ENCODE peak calls at places on chromosome 2, in eight cellular contexts. One of them, this sample, is unnamed.

GRCh38 chr2:159124441-159124911 is 156.0 kb downstream of the TANC1 start:
- DNase-seq in MM.1S: no peak
- DNase-seq in neural progenitor cell: no peak
- DNase-seq in Peyer's patch: no peak
- DNase-seq in coronary artery: no peak
- DNase-seq in transverse colon: peak
- DNase-seq in spleen: no peak
- DNase-seq in prostate gland: no peak
- DNase-seq in this sample: peak

GRCh38 chr2:589551-589950 is 87.7 kb downstream of the TMEM18 start:
- DNase-seq in neural progenitor cell: no peak
- DNase-seq in transverse colon: no peak
- DNase-seq in MM.1S: no peak
- DNase-seq in Peyer's patch: no peak
- DNase-seq in coronary artery: no peak
- DNase-seq in spleen: no peak
- DNase-seq in prostate gland: peak
- DNase-seq in this sample: no peak

GRCh38 chr2:124530203-124530602 is 505.1 kb downstream of the CNTNAP5 start:
- DNase-seq in coronary artery: no peak
- DNase-seq in prostate gland: no peak
- DNase-seq in transverse colon: no peak
- DNase-seq in neural progenitor cell: no peak
- DNase-seq in Peyer's patch: no peak
- DNase-seq in MM.1S: no peak
- DNase-seq in spleen: no peak
- DNase-seq in this sample: no peak

GRCh38 chr2:18516112-18516511 is 44.3 kb downstream of the RDH14 start:
- DNase-seq in Peyer's patch: no peak
- DNase-seq in spleen: no peak
- DNase-seq in transverse colon: no peak
- DNase-seq in neural progenitor cell: peak
- DNase-seq in prostate gland: no peak
- DNase-seq in coronary artery: no peak
- DNase-seq in MM.1S: no peak
- DNase-seq in this sample: no peak

GRCh38 chr2:147511491-147511948 is 333.3 kb upstream of the ACVR2A start:
- DNase-seq in MM.1S: no peak
- DNase-seq in prostate gland: no peak
- DNase-seq in coronary artery: no peak
- DNase-seq in neural progenitor cell: no peak
- DNase-seq in Peyer's patch: no peak
- DNase-seq in transverse colon: no peak
- DNase-seq in spleen: no peak
- DNase-seq in this sample: no peak

GRCh38 chr2:158498749-158499136 is 42.0 kb downstream of the PKP4 start:
- DNase-seq in prostate gland: no peak
- DNase-seq in coronary artery: no peak
- DNase-seq in neural progenitor cell: peak
- DNase-seq in MM.1S: no peak
- DNase-seq in spleen: no peak
- DNase-seq in transverse colon: no peak
- DNase-seq in Peyer's patch: no peak
- DNase-seq in this sample: no peak

GRCh38 chr2:200796561-200796960 is 15.1 kb upstream of the BZW1 start:
- DNase-seq in prostate gland: no peak
- DNase-seq in neural progenitor cell: no peak
- DNase-seq in MM.1S: no peak
- DNase-seq in Peyer's patch: no peak
- DNase-seq in spleen: no peak
- DNase-seq in transverse colon: no peak
- DNase-seq in coronary artery: no peak
- DNase-seq in this sample: no peak

GRCh38 chr2:23636412-23636811 is 251.4 kb downstream of the KLHL29 start:
- DNase-seq in transverse colon: no peak
- DNase-seq in neural progenitor cell: peak
- DNase-seq in prostate gland: no peak
- DNase-seq in coronary artery: no peak
- DNase-seq in Peyer's patch: no peak
- DNase-seq in spleen: peak
- DNase-seq in MM.1S: no peak
- DNase-seq in this sample: no peak

GRCh38 chr2:182077023-182077422 is 91.4 kb downstream of the PPP1R1C start:
- DNase-seq in neural progenitor cell: no peak
- DNase-seq in coronary artery: no peak
- DNase-seq in transverse colon: no peak
- DNase-seq in MM.1S: no peak
- DNase-seq in prostate gland: no peak
- DNase-seq in spleen: no peak
- DNase-seq in Peyer's patch: no peak
- DNase-seq in this sample: no peak

GRCh38 chr2:9100080-9100876 is 96.8 kb upstream of the MBOAT2 start:
- DNase-seq in transverse colon: no peak
- DNase-seq in coronary artery: peak
- DNase-seq in MM.1S: no peak
- DNase-seq in prostate gland: no peak
- DNase-seq in Peyer's patch: no peak
- DNase-seq in neural progenitor cell: no peak
- DNase-seq in spleen: no peak
- DNase-seq in this sample: no peak

GRCh38 chr2:49360051-49360767 is 205.9 kb upstream of the FSHR start:
- DNase-seq in neural progenitor cell: peak
- DNase-seq in Peyer's patch: no peak
- DNase-seq in spleen: no peak
- DNase-seq in prostate gland: no peak
- DNase-seq in MM.1S: no peak
- DNase-seq in transverse colon: no peak
- DNase-seq in coronary artery: no peak
- DNase-seq in this sample: no peak

GRCh38 chr2:172234716-172235661 is 132.3 kb upstream of the DLX2 start:
- DNase-seq in spleen: no peak
- DNase-seq in prostate gland: no peak
- DNase-seq in neural progenitor cell: peak
- DNase-seq in MM.1S: no peak
- DNase-seq in transverse colon: peak
- DNase-seq in Peyer's patch: no peak
- DNase-seq in coronary artery: no peak
- DNase-seq in this sample: peak

GRCh38 chr2:101340141-101340541 is 31.6 kb upstream of the RNF149 start:
- DNase-seq in coronary artery: no peak
- DNase-seq in prostate gland: no peak
- DNase-seq in MM.1S: no peak
- DNase-seq in neural progenitor cell: peak
- DNase-seq in spleen: no peak
- DNase-seq in transverse colon: no peak
- DNase-seq in Peyer's patch: no peak
- DNase-seq in this sample: no peak

GRCh38 chr2:227376911-227377396 is 2.2 kb downstream of the TM4SF20 start:
- DNase-seq in transverse colon: no peak
- DNase-seq in Peyer's patch: no peak
- DNase-seq in spleen: no peak
- DNase-seq in MM.1S: no peak
- DNase-seq in coronary artery: no peak
- DNase-seq in neural progenitor cell: no peak
- DNase-seq in prostate gland: no peak
- DNase-seq in this sample: no peak

GRCh38 chr2:234579231-234579962 is 82.5 kb upstream of the ARL4C start:
- DNase-seq in MM.1S: no peak
- DNase-seq in neural progenitor cell: no peak
- DNase-seq in prostate gland: no peak
- DNase-seq in transverse colon: no peak
- DNase-seq in Peyer's patch: no peak
- DNase-seq in coronary artery: no peak
- DNase-seq in spleen: no peak
- DNase-seq in this sample: no peak

GRCh38 chr2:213682276-213682675 is 398.0 kb downstream of the SPAG16 start:
- DNase-seq in transverse colon: no peak
- DNase-seq in MM.1S: no peak
- DNase-seq in coronary artery: no peak
- DNase-seq in Peyer's patch: no peak
- DNase-seq in neural progenitor cell: no peak
- DNase-seq in prostate gland: no peak
- DNase-seq in spleen: no peak
- DNase-seq in this sample: no peak

GRCh38 chr2:40404500-40404899 is 47.4 kb downstream of the SLC8A1 start:
- DNase-seq in transverse colon: no peak
- DNase-seq in spleen: no peak
- DNase-seq in MM.1S: peak
- DNase-seq in Peyer's patch: no peak
- DNase-seq in neural progenitor cell: no peak
- DNase-seq in prostate gland: no peak
- DNase-seq in coronary artery: no peak
- DNase-seq in this sample: no peak
- H3K4me3 ChIP-seq in transverse colon: no peak
- H3K4me3 ChIP-seq in spleen: no peak
- H3K4me3 ChIP-seq in MM.1S: peak
- H3K4me3 ChIP-seq in Peyer's patch: no peak
- H3K4me3 ChIP-seq in neural progenitor cell: no peak
- H3K4me3 ChIP-seq in prostate gland: no peak
- H3K4me3 ChIP-seq in coronary artery: no peak
- H3K4me3 ChIP-seq in this sample: no peak

GRCh38 chr2:238848566-238848940 is 668 bp downstream of the TWIST2 start:
- DNase-seq in prostate gland: no peak
- DNase-seq in MM.1S: no peak
- DNase-seq in coronary artery: no peak
- DNase-seq in spleen: no peak
- DNase-seq in Peyer's patch: no peak
- DNase-seq in neural progenitor cell: no peak
- DNase-seq in transverse colon: no peak
- DNase-seq in this sample: no peak
- H3K4me3 ChIP-seq in prostate gland: peak
- H3K4me3 ChIP-seq in MM.1S: no peak
- H3K4me3 ChIP-seq in coronary artery: peak
- H3K4me3 ChIP-seq in spleen: peak
- H3K4me3 ChIP-seq in Peyer's patch: peak
- H3K4me3 ChIP-seq in neural progenitor cell: peak
- H3K4me3 ChIP-seq in transverse colon: peak
- H3K4me3 ChIP-seq in this sample: no peak

GRCh38 chr2:157443090-157443489 is 799 bp downstream of the CYTIP start:
- DNase-seq in Peyer's patch: no peak
- DNase-seq in MM.1S: peak
- DNase-seq in prostate gland: no peak
- DNase-seq in coronary artery: no peak
- DNase-seq in spleen: no peak
- DNase-seq in transverse colon: no peak
- DNase-seq in neural progenitor cell: no peak
- DNase-seq in this sample: no peak

GRCh38 chr2:157444643-157445040 is 753 bp upstream of the CYTIP start:
- DNase-seq in transverse colon: no peak
- DNase-seq in coronary artery: no peak
- DNase-seq in prostate gland: no peak
- DNase-seq in MM.1S: peak
- DNase-seq in spleen: peak
- DNase-seq in Peyer's patch: peak
- DNase-seq in neural progenitor cell: no peak
- DNase-seq in this sample: no peak

GRCh38 chr2:157442636-157443035 is 1.3 kb downstream of the CYTIP start:
- DNase-seq in Peyer's patch: no peak
- DNase-seq in coronary artery: no peak
- DNase-seq in MM.1S: peak
- DNase-seq in transverse colon: no peak
- DNase-seq in prostate gland: no peak
- DNase-seq in neural progenitor cell: no peak
- DNase-seq in spleen: no peak
- DNase-seq in this sample: no peak

GRCh38 chr2:157442136-157442535 is 1.8 kb downstream of the CYTIP start:
- DNase-seq in MM.1S: peak
- DNase-seq in neural progenitor cell: no peak
- DNase-seq in coronary artery: no peak
- DNase-seq in Peyer's patch: no peak
- DNase-seq in spleen: no peak
- DNase-seq in transverse colon: no peak
- DNase-seq in prostate gland: no peak
- DNase-seq in this sample: no peak

DNA sequence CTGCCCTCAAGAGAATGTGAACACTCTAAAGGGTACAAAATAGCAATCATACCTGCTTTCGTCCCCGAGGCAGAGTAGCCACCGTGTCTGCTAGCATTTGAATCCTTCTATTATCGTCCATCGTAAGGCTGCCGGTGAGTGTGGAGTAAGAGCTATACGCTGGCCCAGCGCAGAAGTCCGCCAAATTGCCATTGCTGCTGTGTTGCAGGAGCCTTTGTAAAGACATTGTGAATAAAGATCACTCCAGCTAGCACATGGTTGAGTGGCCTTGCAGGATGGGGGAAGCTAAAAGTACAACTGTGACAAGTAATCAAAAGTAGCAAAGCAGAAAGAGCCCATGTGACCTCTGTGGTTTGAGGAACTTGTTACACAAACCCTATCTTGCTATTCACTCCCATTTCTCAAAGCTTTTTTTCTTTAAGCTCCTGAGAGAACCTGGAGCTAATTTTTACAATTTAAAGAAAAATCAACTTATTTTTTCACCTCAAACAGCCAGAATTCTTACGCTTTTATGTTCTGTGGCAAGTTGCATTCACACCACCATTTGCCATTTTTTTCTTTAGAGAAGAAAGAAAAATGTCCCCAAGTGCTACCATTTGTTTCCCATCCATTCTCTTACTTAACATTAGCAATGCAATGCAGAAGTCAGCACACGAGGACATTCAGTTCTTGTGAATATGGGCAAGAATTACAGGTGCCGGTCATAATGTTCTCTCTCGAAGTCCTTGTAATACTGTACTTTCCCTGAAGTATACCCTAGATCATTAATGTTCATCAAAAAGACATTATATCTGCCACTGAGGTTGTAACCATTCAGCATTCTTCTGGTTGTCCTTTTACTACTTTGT is at the start of gene CYTIP:
- DNase-seq in transverse colon: peak
- DNase-seq in Peyer's patch: peak
- DNase-seq in prostate gland: peak
- DNase-seq in spleen: peak
- DNase-seq in neural progenitor cell: no peak
- DNase-seq in MM.1S: peak
- DNase-seq in coronary artery: no peak
- DNase-seq in this sample: peak
- H3K4me3 ChIP-seq in transverse colon: peak
- H3K4me3 ChIP-seq in Peyer's patch: peak
- H3K4me3 ChIP-seq in prostate gland: no peak
- H3K4me3 ChIP-seq in spleen: peak
- H3K4me3 ChIP-seq in neural progenitor cell: no peak
- H3K4me3 ChIP-seq in MM.1S: peak
- H3K4me3 ChIP-seq in coronary artery: peak
- H3K4me3 ChIP-seq in this sample: no peak

DNA sequence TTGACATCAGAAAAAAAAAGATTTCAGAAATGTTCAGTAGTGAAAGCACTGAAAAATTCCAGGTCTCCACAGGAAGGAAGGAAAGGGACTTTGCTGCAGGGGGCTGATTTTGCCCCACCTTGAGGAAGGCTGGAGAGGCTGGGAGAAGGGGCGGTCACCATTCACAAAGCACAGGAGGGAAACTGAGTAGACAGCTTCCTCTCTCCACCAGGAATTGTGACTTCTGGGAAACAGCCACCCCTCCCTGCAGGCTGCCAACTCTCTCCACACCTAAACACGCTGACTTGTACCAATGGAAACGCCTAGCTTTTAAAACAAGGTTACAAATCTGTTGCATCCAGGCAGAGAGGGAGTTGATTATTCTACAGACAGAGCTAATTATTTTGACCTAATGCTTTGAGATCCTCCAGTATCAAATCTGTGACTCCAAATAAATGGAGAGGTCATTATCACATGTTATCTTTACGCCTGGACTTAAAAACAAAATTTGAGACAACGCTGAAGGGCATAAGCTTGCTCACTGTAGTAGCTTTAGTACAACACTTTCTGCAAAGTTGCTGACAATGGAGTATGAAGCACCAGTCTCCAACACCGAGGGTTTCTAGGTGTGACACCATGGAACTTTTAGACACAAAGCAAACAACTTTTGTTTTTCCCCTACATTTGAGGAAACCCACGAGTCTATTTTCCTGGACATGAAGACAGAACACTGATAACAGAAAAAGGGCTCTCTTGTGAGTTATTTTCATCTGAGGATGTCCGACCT is 42.7 kb downstream of the EPHA4 start:
- DNase-seq in transverse colon: peak
- DNase-seq in spleen: no peak
- DNase-seq in coronary artery: no peak
- DNase-seq in neural progenitor cell: no peak
- DNase-seq in Peyer's patch: no peak
- DNase-seq in prostate gland: no peak
- DNase-seq in MM.1S: no peak
- DNase-seq in this sample: no peak
- H3K4me3 ChIP-seq in transverse colon: no peak
- H3K4me3 ChIP-seq in spleen: no peak
- H3K4me3 ChIP-seq in coronary artery: no peak
- H3K4me3 ChIP-seq in neural progenitor cell: no peak
- H3K4me3 ChIP-seq in Peyer's patch: no peak
- H3K4me3 ChIP-seq in prostate gland: no peak
- H3K4me3 ChIP-seq in MM.1S: no peak
- H3K4me3 ChIP-seq in this sample: no peak

This sample was measured in Jurkat, Clone E6-1.